ENCODE peak calls at places on chromosomes 11 and 22, in seven cellular contexts. L, B, M, U, H, P and A are unnamed samples.

GRCh38 chr11:1872267-1872985 is 19.3 kb downstream of the PRR33 start:
- DNase-seq in L (no peak), B (no peak), M (no peak), U (no peak), H (no peak), P (no peak), A (no peak)

GRCh38 chr11:74689666-74690065 is 41.6 kb downstream of the CHRDL2 start:
- DNase-seq in L (no peak), B (peak), M (no peak), U (peak), H (no peak), P (no peak), A (peak)

GRCh38 chr22:48938741-48939140 is 888.9 kb downstream of the BRD1 start:
- DNase-seq in L (no peak), B (no peak), M (no peak), U (no peak), H (no peak), P (no peak), A (no peak)

GRCh38 chr22:26835929-26836528 is 178.6 kb downstream of the MIAT start:
- DNase-seq in L (peak), B (peak), M (peak), U (peak), H (peak), P (peak), A (peak)

GRCh38 chr11:2789331-2789730 is 89.5 kb upstream of the KCNQ1OT1 start:
- DNase-seq in L (no peak), B (no peak), M (no peak), U (no peak), H (peak), P (no peak), A (no peak)

GRCh38 chr11:11356842-11357241 is 3.8 kb upstream of the CSNK2A3 start:
- DNase-seq in L (no peak), B (no peak), M (no peak), U (no peak), H (peak), P (no peak), A (no peak)

GRCh38 chr11:10982695-10983492 is 125.0 kb upstream of the ZBED5 start:
- DNase-seq in L (no peak), B (peak), M (no peak), U (no peak), H (no peak), P (no peak), A (no peak)

GRCh38 chr11:134818531-134818930 is 406.5 kb upstream of the B3GAT1 start:
- DNase-seq in L (no peak), B (no peak), M (no peak), U (no peak), H (no peak), P (no peak), A (no peak)

GRCh38 chr22:32473388-32473952 is 1.1 kb upstream of the FBXO7 start:
- DNase-seq in L (peak), B (peak), M (peak), U (peak), H (no peak), P (peak), A (peak)

GRCh38 chr11:113531575-113532451 is 56.6 kb upstream of the DRD2 start:
- DNase-seq in L (no peak), B (no peak), M (no peak), U (no peak), H (peak), P (no peak), A (no peak)

GRCh38 chr22:18071968-18072310 is 5.9 kb upstream of the PEX26 start:
- DNase-seq in L (no peak), B (no peak), M (no peak), U (no peak), H (no peak), P (no peak), A (no peak)

GRCh38 chr22:46281866-46282678 is 14.3 kb downstream of the TTC38 start:
- DNase-seq in L (no peak), B (no peak), M (no peak), U (no peak), H (no peak), P (no peak), A (no peak)

GRCh38 chr22:42217019-42217751 is 53.3 kb downstream of the TCF20 start:
- DNase-seq in L (peak), B (no peak), M (no peak), U (peak), H (no peak), P (no peak), A (peak)